ENCODE peak calls at places on chromosomes 5 and 9, in nine cellular contexts. J is OCI-LY7; O is suprapubic skin; Z is WERI-Rb-1; P is CD4-positive, alpha-beta T cell; X is colonic mucosa; D is H9; C is cardiac muscle cell; S is left ventricle myocardium inferior. Y is an unnamed sample. For H3K9me3, the result is how much of the 10 kb centered on the place peaks cover.

GRCh38 chr9:104025109-104025508 is 69.0 kb upstream of the SMC2 start:
- DNase-seq in J (no peak), O (no peak), Z (no peak), P (no peak), X (no peak), D (no peak), C (no peak), S (no peak), Y (no peak)

GRCh38 chr9:91071185-91071990 is 269.8 kb downstream of the SYK start:
- DNase-seq in J (no peak), O (no peak), Z (no peak), P (no peak), X (no peak), D (no peak), C (no peak), S (no peak), Y (peak)

GRCh38 chr9:89395931-89396710 is 77.8 kb downstream of the SECISBP2 start:
- DNase-seq in J (no peak), O (no peak), Z (no peak), P (no peak), X (no peak), D (no peak), C (no peak), S (no peak), Y (peak)

GRCh38 chr5:15105799-15106393 is 234.3 kb upstream of the ANKH start:
- DNase-seq in J (peak), O (no peak), Z (peak), P (no peak), X (peak), D (peak), C (peak), S (no peak), Y (no peak)

GRCh38 chr5:129852747-129853352 is 51.4 kb upstream of the CHSY3 start:
- DNase-seq in J (peak), O (peak), Z (peak), P (peak), X (peak), D (peak), C (peak), S (peak), Y (peak)

GRCh38 chr9:703392-703791 is 138.1 kb upstream of the DMRT1 start:
- DNase-seq in J (no peak), O (no peak), Z (no peak), P (no peak), X (no peak), D (no peak), C (no peak), S (no peak), Y (no peak)

GRCh38 chr9:138014570-138014958 is 137.0 kb downstream of the CACNA1B start:
- DNase-seq in J (no peak), O (no peak), Z (no peak), P (no peak), X (no peak), D (no peak), C (no peak), S (no peak), Y (peak)

GRCh38 chr5:40206030-40206429 is 473.7 kb upstream of the PTGER4 start:
- DNase-seq in J (no peak), O (no peak), Z (no peak), P (no peak), X (no peak), D (no peak), C (no peak), S (no peak), Y (no peak)

GRCh38 chr9:33159760-33160127 is 7.4 kb downstream of the B4GALT1 start:
- DNase-seq in J (peak), O (no peak), Z (no peak), P (peak), X (peak), D (no peak), C (no peak), S (peak), Y (peak)

GRCh38 chr5:160162910-160163309 is 43.7 kb upstream of the PWWP2A start:
- DNase-seq in J (no peak), O (no peak), Z (no peak), P (no peak), X (no peak), D (no peak), C (no peak), S (no peak), Y (no peak)

GRCh38 chr5:160161626-160162025 is 42.4 kb upstream of the PWWP2A start:
- DNase-seq in J (no peak), O (no peak), Z (no peak), P (no peak), X (no peak), D (no peak), C (no peak), S (no peak), Y (no peak)

GRCh38 chr5:160159991-160160826 is 41.0 kb upstream of the PWWP2A start:
- DNase-seq in J (peak), O (no peak), Z (no peak), P (no peak), X (no peak), D (peak), C (peak), S (no peak), Y (no peak)

GRCh38 chr5:160155017-160155725 is 35.9 kb upstream of the PWWP2A start:
- DNase-seq in J (no peak), O (no peak), Z (no peak), P (no peak), X (peak), D (no peak), C (no peak), S (no peak), Y (no peak)

DNA sequence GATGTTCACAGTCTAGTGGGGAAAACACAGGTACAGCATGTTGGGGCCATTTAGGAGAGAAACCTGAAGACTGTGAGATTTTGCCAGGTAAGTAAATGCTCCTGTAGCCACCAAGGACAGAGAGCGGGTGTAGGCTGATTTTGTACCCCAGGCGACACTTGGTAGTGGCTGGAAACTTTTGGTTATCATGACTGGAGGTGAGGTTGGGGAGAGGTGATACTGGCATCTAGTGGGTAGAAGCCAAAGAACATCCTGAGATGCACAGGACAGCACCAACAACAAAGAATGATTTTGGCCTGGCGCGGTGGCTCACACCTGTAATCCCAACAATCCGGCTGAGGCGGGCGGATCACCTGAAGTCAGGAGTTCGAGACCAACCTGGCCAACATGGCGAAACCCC is 38.8 kb upstream of the PWWP2A start:
- DNase-seq in J (peak), O (no peak), Z (no peak), P (no peak), X (no peak), D (peak), C (no peak), S (no peak), Y (no peak)
- TF ChIP-seq CTCF in J (peak), O (no peak), Z (no peak), P (no peak), X (no peak), D (peak), C (no peak), S (no peak), Y (no peak)

DNA sequence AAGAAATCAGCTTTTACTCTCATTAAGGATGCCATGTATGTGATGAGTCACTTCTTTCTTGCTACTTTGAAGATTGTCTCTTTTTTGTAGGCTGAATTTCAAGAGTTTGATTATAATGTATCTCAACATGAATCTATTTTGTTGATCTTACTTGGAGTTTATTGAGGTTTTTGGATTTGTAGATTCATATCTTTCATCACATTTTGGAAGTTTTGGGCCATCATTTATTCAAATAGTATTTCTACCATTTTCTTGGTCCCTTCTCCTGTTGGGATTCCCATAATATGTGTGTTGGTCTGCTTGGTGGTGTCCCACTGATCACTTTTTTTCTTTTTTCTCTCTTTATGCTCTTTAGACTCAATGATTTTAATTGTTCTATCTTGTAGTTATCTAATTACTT is 116.3 kb downstream of the CNTLN start:
- DNase-seq in J (no peak), O (no peak), Z (no peak), P (no peak), X (no peak), D (no peak), C (no peak), S (no peak), Y (no peak)
- H3K9me3 ChIP-seq in J (under half), O (under half), Z (under half), P (under half), X (under half), D (under half), C (under half), S (half or more), Y (under half)

DNA sequence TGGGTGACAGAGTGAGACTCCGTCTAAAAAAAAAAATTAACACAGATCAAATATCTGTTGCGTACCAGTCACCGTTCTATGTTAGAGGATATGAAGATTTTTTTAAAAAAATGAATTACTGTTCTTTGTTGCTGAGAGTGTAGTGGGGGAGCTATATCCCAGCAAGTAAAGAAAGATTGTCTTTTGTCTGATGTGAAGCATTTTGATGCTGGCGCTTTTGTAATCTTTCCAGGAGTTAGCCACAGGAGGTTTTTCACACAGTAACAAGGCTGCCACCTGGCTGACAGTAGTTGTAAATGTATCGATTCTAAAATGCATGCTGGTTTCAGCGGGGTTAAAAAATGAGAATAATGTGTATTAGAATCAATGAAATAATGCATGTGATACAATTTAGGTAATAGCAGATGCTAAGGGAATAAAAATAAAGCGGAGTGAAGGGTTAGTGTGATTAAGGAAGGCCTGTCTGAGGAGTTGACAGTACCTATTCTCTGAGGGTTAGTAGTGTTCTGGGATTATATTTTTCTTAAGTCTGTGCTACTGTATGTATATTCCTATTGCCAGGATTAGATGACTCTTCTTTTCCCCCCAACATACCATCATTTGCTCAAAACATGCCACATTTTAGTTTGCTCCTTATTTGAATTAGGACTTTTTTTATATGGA is 3.4 kb downstream of the LMNB1 start:
- DNase-seq in J (peak), O (no peak), Z (peak), P (peak), X (peak), D (peak), C (peak), S (no peak), Y (no peak)
- H3K27ac ChIP-seq in J (peak), O (no peak), Z (no peak), P (no peak), X (no peak), D (no peak), C (no peak), S (no peak), Y (no peak)

GRCh38 chr5:140821375-140822280 is at the start of gene PCDHA5:
- DNase-seq in J (peak), O (no peak), Z (no peak), P (no peak), X (no peak), D (no peak), C (no peak), S (no peak), Y (no peak)
- TF ChIP-seq CTCF in J (peak), O (no peak), Z (no peak), P (no peak), X (no peak), D (peak), C (peak), S (peak), Y (peak)

GRCh38 chr9:128190013-128190412 is 1.4 kb downstream of the CIZ1 start:
- DNase-seq in J (peak), O (no peak), Z (no peak), P (no peak), X (no peak), D (no peak), C (no peak), S (no peak), Y (no peak)

GRCh38 chr9:128190516-128191405 is 611 bp downstream of the CIZ1 start:
- DNase-seq in J (peak), O (no peak), Z (no peak), P (no peak), X (peak), D (no peak), C (peak), S (no peak), Y (no peak)

GRCh38 chr9:128187361-128187760 is 4.0 kb downstream of the CIZ1 start:
- DNase-seq in J (no peak), O (no peak), Z (no peak), P (no peak), X (no peak), D (no peak), C (no peak), S (no peak), Y (no peak)

GRCh38 chr9:128185979-128186965 is 5.1 kb downstream of the CIZ1 start:
- DNase-seq in J (no peak), O (no peak), Z (no peak), P (no peak), X (no peak), D (no peak), C (no peak), S (no peak), Y (no peak)

GRCh38 chr9:128188209-128188608 is 3.2 kb downstream of the CIZ1 start:
- DNase-seq in J (no peak), O (no peak), Z (no peak), P (no peak), X (no peak), D (no peak), C (no peak), S (no peak), Y (no peak)
- H3K9me3 ChIP-seq in J (under half), O (under half), Z (under half), P (under half), X (under half), D (under half), C (under half), S (under half), Y (under half)

GRCh38 chr5:140235776-140236558 is 61.0 kb downstream of the CYSTM1 start:
- DNase-seq in J (no peak), O (no peak), Z (no peak), P (no peak), X (no peak), D (no peak), C (no peak), S (no peak), Y (no peak)
- H3K27ac ChIP-seq in J (no peak), O (peak), Z (no peak), P (no peak), X (peak), D (no peak), C (no peak), S (no peak), Y (peak)

GRCh38 chr5:137051165-137051564 is 448.0 kb downstream of the SPOCK1 start:
- DNase-seq in J (no peak), O (no peak), Z (peak), P (no peak), X (no peak), D (no peak), C (no peak), S (no peak), Y (no peak)
- TF ChIP-seq CTCF in J (peak), O (no peak), Z (peak), P (no peak), X (no peak), D (peak), C (peak), S (peak), Y (no peak)

DNA sequence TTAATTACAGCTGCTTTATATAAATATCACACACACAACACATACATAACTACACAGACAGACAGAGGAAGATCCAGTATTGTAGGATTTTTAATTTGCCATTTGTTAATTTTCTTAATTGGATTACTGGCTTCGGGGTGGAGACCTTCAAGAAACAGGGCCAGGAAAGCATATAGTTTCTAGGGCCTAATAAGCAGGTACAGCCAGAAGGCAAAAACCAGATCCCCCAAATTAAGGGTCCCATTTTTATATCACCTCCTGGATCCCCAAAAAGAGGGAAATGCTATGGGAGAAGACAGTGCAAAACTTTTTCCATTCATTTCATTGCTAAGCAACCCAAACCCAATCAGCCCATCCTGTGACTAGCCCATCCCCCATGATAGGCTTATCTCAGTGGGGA is 373.3 kb upstream of the FAM174A start:
- DNase-seq in J (no peak), O (no peak), Z (no peak), P (no peak), X (no peak), D (no peak), C (no peak), S (no peak), Y (no peak)
- H3K9me3 ChIP-seq in J (under half), O (under half), Z (under half), P (under half), X (under half), D (under half), C (under half), S (under half), Y (under half)

DNA sequence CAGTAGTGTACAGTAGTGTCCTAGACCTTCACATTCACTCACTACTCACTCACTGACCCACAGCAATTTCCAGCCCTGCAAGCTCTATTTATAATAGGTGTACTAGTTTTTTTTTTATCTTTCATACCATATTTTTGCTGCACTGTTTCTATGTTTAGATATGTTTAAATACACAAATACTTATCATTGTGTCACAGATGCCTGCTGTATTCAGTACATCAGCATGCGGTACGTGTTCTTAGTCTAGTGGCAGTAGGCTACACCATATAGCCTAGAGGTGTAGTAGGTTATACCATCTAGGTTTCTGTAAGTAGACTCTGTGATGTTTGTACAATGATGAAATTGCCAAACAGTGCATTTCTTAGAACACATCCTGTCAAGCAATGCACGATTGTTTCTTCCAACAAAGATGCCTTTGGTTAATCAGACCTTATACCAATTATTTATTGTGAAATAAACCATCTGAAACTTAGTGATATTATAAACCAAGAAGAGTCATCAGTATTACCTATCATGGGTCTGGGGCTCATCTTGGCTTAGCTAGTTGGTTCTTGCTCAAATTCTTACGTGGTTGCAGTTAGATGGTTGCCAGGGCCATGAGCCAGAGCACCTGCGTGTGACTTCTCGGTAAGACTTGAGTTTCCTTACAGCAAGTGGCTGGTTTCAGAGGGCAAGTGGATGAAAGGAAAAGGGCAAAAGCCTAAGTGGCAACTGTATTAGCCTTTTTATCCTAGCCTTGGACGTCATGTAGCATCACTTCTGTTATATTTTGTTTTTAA is 41.1 kb downstream of the ERBIN start:
- DNase-seq in J (no peak), O (no peak), Z (no peak), P (no peak), X (no peak), D (no peak), C (no peak), S (no peak), Y (no peak)
- H3K27ac ChIP-seq in J (no peak), O (no peak), Z (no peak), P (no peak), X (no peak), D (no peak), C (peak), S (no peak), Y (peak)